ENCODE peak calls at places on chromosomes 4 and X, in ten cellular contexts. One of them, this sample, is unnamed.

GRCh38 chrX:153609917-153610833 is 11.2 kb upstream of the CCNQ start:
- DNase-seq in endothelial cell of umbilical vein: peak
- DNase-seq in colonic mucosa: peak
- DNase-seq in epithelial cell of esophagus: peak
- DNase-seq in tibial nerve: peak
- DNase-seq in right lobe of liver: peak
- DNase-seq in lung: peak
- DNase-seq in left ventricle myocardium inferior: peak
- DNase-seq in tibial artery: peak
- DNase-seq in A549: peak
- DNase-seq in this sample: no peak

GRCh38 chr4:119652978-119653377 is 24.4 kb upstream of the PDE5A start:
- DNase-seq in endothelial cell of umbilical vein: no peak
- DNase-seq in colonic mucosa: no peak
- DNase-seq in epithelial cell of esophagus: no peak
- DNase-seq in tibial nerve: no peak
- DNase-seq in right lobe of liver: no peak
- DNase-seq in lung: no peak
- DNase-seq in left ventricle myocardium inferior: no peak
- DNase-seq in tibial artery: no peak
- DNase-seq in A549: no peak
- DNase-seq in this sample: no peak

GRCh38 chr4:25843340-25844097 is 19.3 kb downstream of the SEL1L3 start:
- DNase-seq in endothelial cell of umbilical vein: no peak
- DNase-seq in colonic mucosa: peak
- DNase-seq in epithelial cell of esophagus: peak
- DNase-seq in tibial nerve: no peak
- DNase-seq in right lobe of liver: peak
- DNase-seq in lung: peak
- DNase-seq in left ventricle myocardium inferior: peak
- DNase-seq in tibial artery: no peak
- DNase-seq in A549: no peak
- DNase-seq in this sample: no peak

GRCh38 chr4:27702710-27703431 is 842.2 kb downstream of the STIM2 start:
- DNase-seq in endothelial cell of umbilical vein: no peak
- DNase-seq in colonic mucosa: no peak
- DNase-seq in epithelial cell of esophagus: peak
- DNase-seq in tibial nerve: no peak
- DNase-seq in right lobe of liver: no peak
- DNase-seq in lung: no peak
- DNase-seq in left ventricle myocardium inferior: no peak
- DNase-seq in tibial artery: no peak
- DNase-seq in A549: no peak
- DNase-seq in this sample: no peak

GRCh38 chr4:119284876-119285611 is 36.9 kb downstream of the FABP2 start:
- DNase-seq in endothelial cell of umbilical vein: peak
- DNase-seq in colonic mucosa: no peak
- DNase-seq in epithelial cell of esophagus: no peak
- DNase-seq in tibial nerve: no peak
- DNase-seq in right lobe of liver: no peak
- DNase-seq in lung: no peak
- DNase-seq in left ventricle myocardium inferior: no peak
- DNase-seq in tibial artery: no peak
- DNase-seq in A549: no peak
- DNase-seq in this sample: no peak

GRCh38 chrX:11261260-11261659 is 32.0 kb upstream of the AMELX start:
- DNase-seq in endothelial cell of umbilical vein: no peak
- DNase-seq in colonic mucosa: no peak
- DNase-seq in epithelial cell of esophagus: peak
- DNase-seq in tibial nerve: no peak
- DNase-seq in right lobe of liver: no peak
- DNase-seq in lung: no peak
- DNase-seq in left ventricle myocardium inferior: no peak
- DNase-seq in tibial artery: no peak
- DNase-seq in A549: no peak
- DNase-seq in this sample: no peak

GRCh38 chrX:45781901-45782553 is 581.4 kb upstream of the DIPK2B start:
- DNase-seq in endothelial cell of umbilical vein: peak
- DNase-seq in colonic mucosa: no peak
- DNase-seq in epithelial cell of esophagus: peak
- DNase-seq in tibial nerve: no peak
- DNase-seq in right lobe of liver: no peak
- DNase-seq in lung: no peak
- DNase-seq in left ventricle myocardium inferior: no peak
- DNase-seq in tibial artery: no peak
- DNase-seq in A549: peak
- DNase-seq in this sample: no peak

GRCh38 chrX:45842916-45843315 is 642.2 kb upstream of the DIPK2B start:
- DNase-seq in endothelial cell of umbilical vein: peak
- DNase-seq in colonic mucosa: no peak
- DNase-seq in epithelial cell of esophagus: no peak
- DNase-seq in tibial nerve: no peak
- DNase-seq in right lobe of liver: no peak
- DNase-seq in lung: no peak
- DNase-seq in left ventricle myocardium inferior: no peak
- DNase-seq in tibial artery: no peak
- DNase-seq in A549: no peak
- DNase-seq in this sample: no peak

GRCh38 chrX:101478366-101478765 is 6.9 kb upstream of the ARMCX4 start:
- DNase-seq in endothelial cell of umbilical vein: peak
- DNase-seq in colonic mucosa: no peak
- DNase-seq in epithelial cell of esophagus: no peak
- DNase-seq in tibial nerve: no peak
- DNase-seq in right lobe of liver: no peak
- DNase-seq in lung: no peak
- DNase-seq in left ventricle myocardium inferior: no peak
- DNase-seq in tibial artery: no peak
- DNase-seq in A549: no peak
- DNase-seq in this sample: no peak

GRCh38 chr4:102826890-102827673 is at the start of gene UBE2D3:
- DNase-seq in endothelial cell of umbilical vein: peak
- DNase-seq in colonic mucosa: peak
- DNase-seq in epithelial cell of esophagus: peak
- DNase-seq in tibial nerve: peak
- DNase-seq in right lobe of liver: peak
- DNase-seq in lung: peak
- DNase-seq in left ventricle myocardium inferior: peak
- DNase-seq in tibial artery: peak
- DNase-seq in A549: peak
- DNase-seq in this sample: no peak
- TF ChIP-seq CTCF in endothelial cell of umbilical vein: peak
- TF ChIP-seq CTCF in colonic mucosa: no peak
- TF ChIP-seq CTCF in epithelial cell of esophagus: no peak
- TF ChIP-seq CTCF in tibial nerve: no peak
- TF ChIP-seq CTCF in right lobe of liver: no peak
- TF ChIP-seq CTCF in lung: no peak
- TF ChIP-seq CTCF in left ventricle myocardium inferior: peak
- TF ChIP-seq CTCF in tibial artery: no peak
- TF ChIP-seq CTCF in A549: no peak
- TF ChIP-seq CTCF in this sample: peak

DNA sequence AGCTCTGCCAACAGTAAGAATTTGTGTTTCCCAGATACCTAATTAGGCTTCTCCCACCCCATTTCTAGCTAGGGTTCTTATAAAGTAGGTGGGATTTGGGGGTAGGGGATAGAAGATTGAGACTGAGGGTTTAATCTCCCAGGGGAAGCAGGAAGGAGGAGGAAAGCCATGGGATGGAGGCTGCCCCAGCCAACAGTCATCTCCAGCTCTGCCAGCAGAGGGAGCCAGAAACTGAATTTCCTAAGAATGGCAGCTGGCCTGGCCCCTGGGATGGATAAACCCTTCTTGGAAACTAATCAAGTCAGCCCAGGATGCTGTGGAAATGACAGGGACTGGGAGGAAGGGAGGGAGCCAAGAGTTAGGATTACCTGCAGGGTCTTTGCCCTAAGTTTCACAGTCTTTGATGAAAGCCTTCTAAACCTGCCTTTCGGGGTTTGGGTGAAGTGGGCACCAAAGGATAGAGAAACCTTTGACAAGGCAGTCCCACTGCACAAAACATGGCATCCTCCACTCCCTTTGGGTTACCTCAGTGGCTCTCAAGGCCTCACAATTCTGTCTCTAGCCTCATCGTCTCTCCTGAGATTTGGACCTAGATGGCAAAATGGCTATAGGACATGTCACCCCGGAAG is 6.7 kb upstream of the ERCC6L start:
- DNase-seq in endothelial cell of umbilical vein: peak
- DNase-seq in colonic mucosa: peak
- DNase-seq in epithelial cell of esophagus: peak
- DNase-seq in tibial nerve: no peak
- DNase-seq in right lobe of liver: no peak
- DNase-seq in lung: peak
- DNase-seq in left ventricle myocardium inferior: peak
- DNase-seq in tibial artery: no peak
- DNase-seq in A549: peak
- DNase-seq in this sample: peak
- TF ChIP-seq CTCF in endothelial cell of umbilical vein: peak
- TF ChIP-seq CTCF in colonic mucosa: peak
- TF ChIP-seq CTCF in epithelial cell of esophagus: peak
- TF ChIP-seq CTCF in tibial nerve: peak
- TF ChIP-seq CTCF in right lobe of liver: peak
- TF ChIP-seq CTCF in lung: peak
- TF ChIP-seq CTCF in left ventricle myocardium inferior: peak
- TF ChIP-seq CTCF in tibial artery: no peak
- TF ChIP-seq CTCF in A549: peak
- TF ChIP-seq CTCF in this sample: peak

DNA sequence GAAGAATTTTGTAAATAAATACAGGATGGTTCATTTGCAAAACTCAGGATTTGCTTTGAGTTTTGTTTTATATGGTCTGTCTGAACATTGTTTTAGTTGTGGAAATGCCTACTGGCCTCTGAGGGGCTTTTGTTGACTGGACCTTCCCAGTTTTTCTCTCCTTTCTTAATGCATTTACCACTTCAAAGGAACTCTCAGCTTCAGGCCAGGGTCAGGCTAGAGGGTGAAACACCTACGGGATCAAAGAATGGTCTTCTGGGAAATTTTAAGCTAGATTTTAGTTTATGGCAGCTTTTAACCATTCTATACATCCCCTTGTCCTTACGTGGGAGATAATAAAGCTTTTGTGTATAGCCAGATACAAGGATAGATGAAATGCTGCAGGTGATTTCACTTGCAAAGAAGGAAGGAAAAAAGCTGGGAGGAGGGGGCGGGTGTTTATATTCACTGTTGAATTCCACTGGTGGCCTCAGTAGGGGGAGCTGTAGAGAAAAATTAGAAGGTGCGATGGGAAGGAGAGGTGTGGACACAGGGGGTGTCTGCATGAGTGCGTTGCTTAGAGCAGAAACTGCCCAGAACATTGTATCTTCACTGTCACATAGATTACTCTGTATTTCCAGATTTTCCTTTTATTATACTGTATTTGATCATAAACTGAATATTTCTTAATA is 151.8 kb downstream of the TSPAN5 start:
- DNase-seq in endothelial cell of umbilical vein: peak
- DNase-seq in colonic mucosa: no peak
- DNase-seq in epithelial cell of esophagus: no peak
- DNase-seq in tibial nerve: no peak
- DNase-seq in right lobe of liver: no peak
- DNase-seq in lung: no peak
- DNase-seq in left ventricle myocardium inferior: no peak
- DNase-seq in tibial artery: no peak
- DNase-seq in A549: peak
- DNase-seq in this sample: no peak
- TF ChIP-seq CTCF in endothelial cell of umbilical vein: peak
- TF ChIP-seq CTCF in colonic mucosa: no peak
- TF ChIP-seq CTCF in epithelial cell of esophagus: peak
- TF ChIP-seq CTCF in tibial nerve: no peak
- TF ChIP-seq CTCF in right lobe of liver: peak
- TF ChIP-seq CTCF in lung: no peak
- TF ChIP-seq CTCF in left ventricle myocardium inferior: peak
- TF ChIP-seq CTCF in tibial artery: no peak
- TF ChIP-seq CTCF in A549: peak
- TF ChIP-seq CTCF in this sample: peak

GRCh38 chr4:52977252-52977651 is 115.1 kb downstream of the RASL11B start:
- DNase-seq in endothelial cell of umbilical vein: no peak
- DNase-seq in colonic mucosa: no peak
- DNase-seq in epithelial cell of esophagus: no peak
- DNase-seq in tibial nerve: no peak
- DNase-seq in right lobe of liver: no peak
- DNase-seq in lung: no peak
- DNase-seq in left ventricle myocardium inferior: no peak
- DNase-seq in tibial artery: no peak
- DNase-seq in A549: no peak
- DNase-seq in this sample: no peak

GRCh38 chr4:52979020-52979419 is 116.9 kb downstream of the RASL11B start:
- DNase-seq in endothelial cell of umbilical vein: no peak
- DNase-seq in colonic mucosa: no peak
- DNase-seq in epithelial cell of esophagus: no peak
- DNase-seq in tibial nerve: no peak
- DNase-seq in right lobe of liver: no peak
- DNase-seq in lung: no peak
- DNase-seq in left ventricle myocardium inferior: no peak
- DNase-seq in tibial artery: no peak
- DNase-seq in A549: no peak
- DNase-seq in this sample: no peak

GRCh38 chr4:52976523-52977230 is 114.6 kb downstream of the RASL11B start:
- DNase-seq in endothelial cell of umbilical vein: peak
- DNase-seq in colonic mucosa: no peak
- DNase-seq in epithelial cell of esophagus: no peak
- DNase-seq in tibial nerve: no peak
- DNase-seq in right lobe of liver: no peak
- DNase-seq in lung: no peak
- DNase-seq in left ventricle myocardium inferior: no peak
- DNase-seq in tibial artery: no peak
- DNase-seq in A549: no peak
- DNase-seq in this sample: no peak

GRCh38 chr4:52982246-52982950 is 120.3 kb downstream of the RASL11B start:
- DNase-seq in endothelial cell of umbilical vein: peak
- DNase-seq in colonic mucosa: no peak
- DNase-seq in epithelial cell of esophagus: peak
- DNase-seq in tibial nerve: no peak
- DNase-seq in right lobe of liver: no peak
- DNase-seq in lung: no peak
- DNase-seq in left ventricle myocardium inferior: no peak
- DNase-seq in tibial artery: no peak
- DNase-seq in A549: peak
- DNase-seq in this sample: no peak

DNA sequence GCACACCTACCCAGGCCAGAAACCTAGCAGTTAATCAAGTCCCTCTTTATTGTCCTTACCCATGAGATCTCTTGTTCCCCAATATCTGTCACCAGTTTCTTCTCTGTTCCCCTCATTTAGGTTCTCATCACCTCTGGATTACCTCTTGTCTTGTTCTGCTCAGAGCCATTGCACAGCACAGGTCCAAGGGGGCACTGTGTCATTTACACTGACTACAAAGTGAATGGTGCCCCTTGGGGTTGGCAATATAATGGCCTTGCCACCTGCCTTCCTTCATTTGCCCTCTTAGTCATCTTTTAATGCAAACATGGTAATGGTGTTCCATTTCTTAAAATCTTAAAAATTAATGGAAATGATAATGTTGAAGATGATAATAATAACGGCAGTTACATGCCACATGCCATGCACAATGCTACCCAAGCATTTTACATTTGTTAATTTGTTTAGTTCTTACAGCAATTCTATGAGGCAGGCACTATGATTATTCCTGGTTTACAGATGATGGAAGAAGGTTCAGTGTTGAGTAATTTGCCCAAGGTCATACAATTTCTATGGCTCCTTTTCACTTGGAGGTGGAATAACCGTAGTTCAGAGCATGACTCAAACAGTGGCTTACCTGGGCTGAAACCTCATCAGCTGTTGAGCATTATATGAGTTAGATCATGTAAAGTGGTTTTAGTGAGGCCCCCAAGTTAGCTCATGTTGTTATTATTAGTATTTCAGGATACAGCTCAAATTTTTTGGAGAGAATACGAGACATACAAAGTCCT is 117.9 kb downstream of the RASL11B start:
- DNase-seq in endothelial cell of umbilical vein: no peak
- DNase-seq in colonic mucosa: no peak
- DNase-seq in epithelial cell of esophagus: peak
- DNase-seq in tibial nerve: no peak
- DNase-seq in right lobe of liver: no peak
- DNase-seq in lung: no peak
- DNase-seq in left ventricle myocardium inferior: no peak
- DNase-seq in tibial artery: no peak
- DNase-seq in A549: no peak
- DNase-seq in this sample: no peak
- TF ChIP-seq CTCF in endothelial cell of umbilical vein: no peak
- TF ChIP-seq CTCF in colonic mucosa: no peak
- TF ChIP-seq CTCF in epithelial cell of esophagus: no peak
- TF ChIP-seq CTCF in tibial nerve: no peak
- TF ChIP-seq CTCF in right lobe of liver: no peak
- TF ChIP-seq CTCF in lung: no peak
- TF ChIP-seq CTCF in left ventricle myocardium inferior: no peak
- TF ChIP-seq CTCF in tibial artery: no peak
- TF ChIP-seq CTCF in A549: no peak
- TF ChIP-seq CTCF in this sample: no peak

This sample was measured in D721Med.